ENCODE peak calls at places on chromosomes 5 and 9, in nine cellular contexts. H is A549, O is esophagus squamous epithelium, X is MCF 10A, N is GM20000, W is adrenal gland, U is mucosa of descending colon, Q is pancreas, D is heart left ventricle. J is an unnamed sample.

GRCh38 chr5:27316283-27316675 is 277.9 kb upstream of the CDH9 start:
- DNase-seq in N (no peak), X (peak; percentile 42), D (no peak), Q (no peak), H (peak; percentile 4), U (no peak), O (no peak), W (no peak), J (no peak)

GRCh38 chr5:31237159-31237558 is 43.7 kb downstream of the CDH6 start:
- DNase-seq in O (no peak), W (no peak), Q (no peak), U (no peak), D (no peak), X (peak; percentile 7), N (no peak), H (peak; percentile 11), J (no peak)

GRCh38 chr9:133597316-133597957 is 11.8 kb downstream of the FAM163B start:
- DNase-seq in H (peak; percentile 47), U (no peak), X (peak; percentile 10), Q (no peak), O (no peak), N (no peak), W (no peak), D (no peak), J (no peak)

GRCh38 chr5:140238756-140239155 is 63.8 kb downstream of the CYSTM1 start:
- DNase-seq in N (no peak), O (no peak), W (no peak), D (no peak), X (no peak), U (no peak), H (no peak), Q (no peak), J (no peak)

GRCh38 chr9:116951588-116952433 is 264.7 kb downstream of the TRIM32 start:
- DNase-seq in N (peak; percentile 42), O (no peak), Q (no peak), X (peak; percentile 22), U (no peak), H (peak; percentile 16), D (no peak), W (no peak), J (no peak)

GRCh38 chr9:75181748-75182147 is 93.4 kb downstream of the OSTF1 start:
- DNase-seq in O (no peak), N (no peak), H (peak; percentile 33), U (no peak), X (peak; percentile 84), W (no peak), D (no peak), Q (no peak), J (no peak)

GRCh38 chr5:180090769-180091546 is 19.4 kb upstream of the RNF130 start:
- DNase-seq in Q (peak; percentile 59), U (peak; percentile 50), N (no peak), D (no peak), W (peak; percentile 43), O (no peak), H (peak; percentile 75), X (peak; percentile 61), J (peak; percentile 31)

GRCh38 chr9:2493106-2493505 is 128.5 kb upstream of the VLDLR start:
- DNase-seq in D (peak; percentile 42), H (peak; percentile 32), X (peak; percentile 10), U (no peak), N (no peak), Q (no peak), O (no peak), W (peak; percentile 89), J (no peak)

GRCh38 chr9:6123402-6123801 is 92.2 kb upstream of the IL33 start:
- DNase-seq in Q (no peak), U (no peak), W (no peak), N (no peak), X (no peak), O (no peak), H (no peak), D (no peak), J (no peak)

GRCh38 chr9:23630488-23630887 is 195.6 kb downstream of the ELAVL2 start:
- DNase-seq in U (no peak), O (no peak), H (no peak), X (no peak), N (no peak), D (no peak), Q (no peak), W (no peak), J (no peak)

GRCh38 chr9:100489836-100490235 is 16.9 kb downstream of the TMEFF1 start:
- DNase-seq in X (no peak), H (no peak), W (no peak), Q (no peak), U (no peak), D (no peak), N (no peak), O (no peak), J (no peak)

GRCh38 chr9:136228107-136228875 is 17.3 kb downstream of the QSOX2 start:
- DNase-seq in D (no peak), O (no peak), U (no peak), H (peak; percentile 68), Q (no peak), W (no peak), X (peak; percentile 78), N (no peak), J (no peak)

GRCh38 chr5:75050415-75050814 is 1.9 kb downstream of the GCNT4 start:
- DNase-seq in H (peak; percentile 58), U (no peak), D (no peak), N (no peak), O (no peak), Q (no peak), W (no peak), X (peak; percentile 30), J (peak; percentile 38)
- TF ChIP-seq CTCF in H (no peak), U (no peak), D (no peak), N (no peak), O (no peak), Q (no peak), W (no peak), X (no peak), J (no peak)

GRCh38 chr5:172895549-172895948 is 61.5 kb downstream of the ERGIC1 start:
- DNase-seq in H (no peak), O (no peak), X (no peak), U (no peak), W (no peak), N (no peak), Q (no peak), D (no peak), J (no peak)

GRCh38 chr5:172899436-172899835 is 59.8 kb upstream of the RPL26L1 start:
- DNase-seq in W (no peak), H (no peak), X (no peak), U (peak; percentile 17), Q (no peak), O (no peak), N (no peak), D (no peak), J (no peak)

GRCh38 chr5:172898513-172899369 is 60.5 kb upstream of the RPL26L1 start:
- DNase-seq in D (no peak), O (no peak), H (no peak), W (no peak), Q (no peak), N (no peak), U (peak; percentile 42), X (no peak), J (no peak)

GRCh38 chr5:172896465-172896864 is 62.4 kb downstream of the ERGIC1 start:
- DNase-seq in H (no peak), D (no peak), W (peak; percentile 55), N (no peak), X (peak; percentile 62), U (peak; percentile 41), O (no peak), Q (no peak), J (no peak)

DNA sequence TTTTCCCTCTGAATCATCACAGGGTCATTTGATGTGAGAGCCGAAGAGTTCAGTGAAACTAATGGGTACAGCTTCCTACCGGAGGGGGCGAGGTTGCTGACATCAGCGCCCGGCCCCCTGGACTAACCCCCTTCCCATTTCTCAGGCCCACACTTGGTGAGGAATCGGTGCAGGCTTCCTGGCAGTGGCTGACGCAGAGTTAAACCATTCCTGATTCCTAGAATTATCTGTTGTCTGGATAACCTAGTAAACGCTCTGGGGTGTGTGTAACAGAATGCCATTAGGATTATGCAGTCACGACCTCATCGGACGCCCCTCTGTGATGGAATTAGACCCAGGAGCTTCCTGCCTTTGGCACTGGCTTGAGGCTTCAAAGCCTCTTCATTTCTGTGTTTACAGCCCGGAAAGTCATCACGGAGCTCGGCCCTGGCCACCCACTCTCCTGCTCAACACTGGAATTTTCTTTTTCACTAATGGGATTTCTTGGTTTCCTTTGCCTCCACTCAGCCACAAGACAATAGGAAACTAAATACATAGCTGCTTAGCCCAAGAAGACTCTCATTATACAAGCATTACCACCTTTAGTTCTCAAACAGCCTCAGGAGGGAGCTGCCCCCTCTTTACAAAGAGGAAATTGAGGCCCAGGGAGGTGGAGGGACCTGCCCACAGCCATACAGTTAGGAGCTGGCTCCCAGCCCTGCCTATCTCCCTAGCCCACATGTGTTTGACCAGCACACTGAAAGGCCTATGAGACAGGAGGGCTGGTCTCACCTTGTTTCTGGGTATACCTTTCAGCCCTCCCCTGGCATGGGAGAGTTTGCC is 61.3 kb upstream of the RPL26L1 start:
- DNase-seq in D (no peak), Q (no peak), H (peak; percentile 96), X (peak; percentile 63), W (no peak), N (no peak), U (peak; percentile 46), O (no peak), J (no peak)
- TF ChIP-seq CTCF in D (no peak), Q (no peak), H (no peak), X (no peak), W (no peak), N (no peak), U (no peak), O (no peak), J (no peak)

GRCh38 chr9:73162987-73163763 is 11.5 kb downstream of the ANXA1 start:
- DNase-seq in N (no peak), H (no peak), O (no peak), U (no peak), W (no peak), X (no peak), Q (no peak), D (no peak), J (no peak)
- TF ChIP-seq CTCF in N (no peak), H (no peak), O (no peak), U (no peak), W (no peak), X (no peak), Q (no peak), D (no peak), J (no peak)

GRCh38 chr9:98775831-98776441 is 20.4 kb downstream of the ANKS6 start:
- DNase-seq in O (no peak), D (no peak), U (no peak), N (peak; percentile 75), H (peak; percentile 74), Q (no peak), X (peak; percentile 70), W (no peak), J (peak; percentile 72)

GRCh38 chr9:98772364-98773155 is 23.8 kb downstream of the ANKS6 start:
- DNase-seq in D (no peak), U (no peak), Q (no peak), H (no peak), X (no peak), W (no peak), N (no peak), O (no peak), J (no peak)

GRCh38 chr9:98777618-98778017 is 18.7 kb downstream of the ANKS6 start:
- DNase-seq in O (no peak), X (no peak), U (no peak), Q (no peak), H (no peak), W (no peak), N (no peak), D (no peak), J (no peak)

GRCh38 chr9:98773721-98774120 is 22.6 kb downstream of the ANKS6 start:
- DNase-seq in W (no peak), Q (no peak), X (no peak), O (no peak), U (no peak), H (no peak), N (no peak), D (no peak), J (no peak)

GRCh38 chr9:98774746-98775145 is 21.6 kb downstream of the ANKS6 start:
- DNase-seq in Q (no peak), U (no peak), D (no peak), W (no peak), H (peak; percentile 33), X (peak; percentile 28), O (no peak), N (no peak), J (no peak)
- TF ChIP-seq CTCF in Q (no peak), U (no peak), D (peak; percentile 10), W (peak; percentile 26), H (peak; percentile 47), X (peak; percentile 61), O (peak; percentile 9), N (no peak), J (peak; percentile 66)